ENCODE peak calls at places on chromosomes 3 and 15, in eight cellular contexts. I is heart left ventricle; M is transverse colon; R is cardiac muscle cell; Z is hepatocyte; W is CD8-positive, alpha-beta memory T cell; K is A673; F is stomach. Q is an unnamed sample. For H3K9me3 and H3K4me1, the result is how much of the 10 kb centered on the place peaks cover.

GRCh38 chr15:69342460-69343076 is 43.9 kb downstream of the PAQR5 start:
- DNase-seq in I (no peak), M (no peak), R (no peak), Z (no peak), W (no peak), K (no peak), F (no peak), Q (no peak)

GRCh38 chr3:4995500-4996053 is 16.3 kb downstream of the BHLHE40 start:
- DNase-seq in I (no peak), M (no peak), R (peak), Z (no peak), W (no peak), K (no peak), F (no peak), Q (no peak)

GRCh38 chr3:23807161-23808015 is 1.6 kb downstream of the UBE2E1 start:
- DNase-seq in I (no peak), M (no peak), R (peak), Z (peak), W (no peak), K (peak), F (no peak), Q (no peak)

GRCh38 chr3:177470200-177470941 is 273.1 kb upstream of the TBL1XR1 start:
- DNase-seq in I (no peak), M (no peak), R (no peak), Z (no peak), W (no peak), K (no peak), F (no peak), Q (no peak)

GRCh38 chr3:32391643-32392529 is at the start of gene CMTM7:
- DNase-seq in I (peak), M (peak), R (peak), Z (peak), W (peak), K (no peak), F (peak), Q (peak)

GRCh38 chr3:188299068-188299467 is 145.1 kb downstream of the LPP start:
- DNase-seq in I (no peak), M (no peak), R (no peak), Z (no peak), W (no peak), K (no peak), F (no peak), Q (no peak)

GRCh38 chr15:55696221-55696620 is 46.7 kb downstream of the PRTG start:
- DNase-seq in I (no peak), M (no peak), R (no peak), Z (no peak), W (no peak), K (no peak), F (no peak), Q (no peak)

GRCh38 chr3:122919291-122919610 is 108.3 kb downstream of the SEMA5B start:
- DNase-seq in I (no peak), M (no peak), R (no peak), Z (no peak), W (no peak), K (no peak), F (no peak), Q (peak)

GRCh38 chr3:16417945-16418739 is 95.4 kb downstream of the RFTN1 start:
- DNase-seq in I (no peak), M (no peak), R (no peak), Z (no peak), W (no peak), K (no peak), F (no peak), Q (no peak)

GRCh38 chr3:108235290-108235689 is 13.1 kb upstream of the IFT57 start:
- DNase-seq in I (no peak), M (no peak), R (no peak), Z (no peak), W (no peak), K (no peak), F (no peak), Q (no peak)

GRCh38 chr15:75720787-75721461 is 8.3 kb upstream of the CSPG4 start:
- DNase-seq in I (peak), M (peak), R (no peak), Z (peak), W (no peak), K (peak), F (peak), Q (peak)

GRCh38 chr3:59143447-59143846 is 93.6 kb upstream of the CFAP20DC start:
- DNase-seq in I (no peak), M (no peak), R (no peak), Z (no peak), W (no peak), K (no peak), F (no peak), Q (no peak)

GRCh38 chr3:156750874-156751245 is 75.3 kb upstream of the LEKR1 start:
- DNase-seq in I (no peak), M (no peak), R (peak), Z (no peak), W (no peak), K (peak), F (no peak), Q (no peak)

GRCh38 chr3:142940000-142940399 is 23.5 kb downstream of the PAQR9 start:
- DNase-seq in I (no peak), M (no peak), R (no peak), Z (no peak), W (no peak), K (no peak), F (no peak), Q (no peak)

GRCh38 chr3:158418035-158418434 is 153.0 kb upstream of the MLF1 start:
- DNase-seq in I (no peak), M (no peak), R (no peak), Z (no peak), W (no peak), K (no peak), F (no peak), Q (no peak)

GRCh38 chr3:126019683-126020082 is 50.7 kb downstream of the ROPN1B start:
- DNase-seq in I (no peak), M (no peak), R (no peak), Z (no peak), W (no peak), K (no peak), F (no peak), Q (no peak)

GRCh38 chr3:136818191-136818850 is 605 bp upstream of the SLC35G2 start:
- DNase-seq in I (peak), M (peak), R (peak), Z (no peak), W (peak), K (peak), F (peak), Q (no peak)

GRCh38 chr15:80568298-80568697 is 126.8 kb upstream of the ABHD17C start:
- DNase-seq in I (no peak), M (no peak), R (peak), Z (no peak), W (no peak), K (no peak), F (no peak), Q (no peak)

GRCh38 chr3:114350271-114350670 is 56.4 kb downstream of the TIGIT start:
- DNase-seq in I (no peak), M (no peak), R (no peak), Z (no peak), W (no peak), K (no peak), F (no peak), Q (no peak)

GRCh38 chr15:40932625-40933519 is 3.7 kb downstream of the DLL4 start:
- DNase-seq in I (no peak), M (peak), R (no peak), Z (no peak), W (no peak), K (no peak), F (no peak), Q (no peak)

GRCh38 chr15:42110367-42110766 is 16.0 kb upstream of the PLA2G4D start:
- DNase-seq in I (no peak), M (no peak), R (no peak), Z (no peak), W (no peak), K (no peak), F (no peak), Q (no peak)

GRCh38 chr3:119669906-119670570 is 7.2 kb downstream of the COX17 start:
- DNase-seq in I (peak), M (no peak), R (peak), Z (no peak), W (no peak), K (peak), F (no peak), Q (no peak)

GRCh38 chr15:43518073-43518761 is 809 bp downstream of the MAP1A start:
- DNase-seq in I (no peak), M (no peak), R (peak), Z (peak), W (no peak), K (peak), F (no peak), Q (no peak)

GRCh38 chr15:99320374-99321215 is 69.3 kb downstream of the LRRC28 start:
- DNase-seq in I (no peak), M (no peak), R (no peak), Z (no peak), W (no peak), K (no peak), F (no peak), Q (no peak)

GRCh38 chr3:71389191-71389590 is 194.3 kb downstream of the FOXP1 start:
- DNase-seq in I (no peak), M (peak), R (no peak), Z (no peak), W (no peak), K (no peak), F (no peak), Q (no peak)

GRCh38 chr3:77530870-77531269 is 491.0 kb downstream of the ROBO2 start:
- DNase-seq in I (no peak), M (no peak), R (no peak), Z (no peak), W (no peak), K (no peak), F (no peak), Q (no peak)

GRCh38 chr15:73930371-73930770 is 4.1 kb downstream of the LOXL1 start:
- DNase-seq in I (peak), M (no peak), R (peak), Z (peak), W (no peak), K (no peak), F (no peak), Q (peak)

GRCh38 chr3:15633766-15634588 is 32.4 kb downstream of the BTD start:
- DNase-seq in I (no peak), M (no peak), R (no peak), Z (no peak), W (no peak), K (no peak), F (no peak), Q (no peak)

GRCh38 chr3:1591327-1592028 is 498.7 kb downstream of the CNTN6 start:
- DNase-seq in I (no peak), M (no peak), R (no peak), Z (no peak), W (no peak), K (no peak), F (no peak), Q (no peak)
- H3K9me3 ChIP-seq in I (under half), M (under half), R (under half), Z (under half), W (under half), K (under half), F (under half), Q (under half)

DNA sequence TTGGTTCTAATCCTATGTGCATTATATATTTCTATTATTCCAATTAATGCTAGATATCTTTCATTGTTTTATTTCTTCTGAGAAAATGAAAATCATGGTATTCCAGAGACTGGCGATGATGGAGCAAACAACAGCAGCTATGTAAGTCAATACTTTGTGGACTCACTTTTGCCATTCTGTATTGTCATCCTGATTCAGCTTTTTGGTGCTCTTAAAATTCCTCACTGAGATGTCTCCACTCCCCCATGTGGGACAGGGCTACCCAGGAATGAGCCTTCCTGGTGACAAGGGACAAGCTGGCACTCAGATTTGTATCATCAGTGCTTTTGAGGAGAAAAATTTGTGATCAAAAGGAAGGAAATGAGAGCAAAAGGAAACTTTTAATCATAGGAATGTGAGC is 56.7 kb upstream of the XCR1 start:
- DNase-seq in I (no peak), M (no peak), R (no peak), Z (no peak), W (no peak), K (no peak), F (no peak), Q (no peak)
- H3K4me1 ChIP-seq in I (under half), M (under half), R (under half), Z (under half), W (under half), K (under half), F (under half), Q (under half)

DNA sequence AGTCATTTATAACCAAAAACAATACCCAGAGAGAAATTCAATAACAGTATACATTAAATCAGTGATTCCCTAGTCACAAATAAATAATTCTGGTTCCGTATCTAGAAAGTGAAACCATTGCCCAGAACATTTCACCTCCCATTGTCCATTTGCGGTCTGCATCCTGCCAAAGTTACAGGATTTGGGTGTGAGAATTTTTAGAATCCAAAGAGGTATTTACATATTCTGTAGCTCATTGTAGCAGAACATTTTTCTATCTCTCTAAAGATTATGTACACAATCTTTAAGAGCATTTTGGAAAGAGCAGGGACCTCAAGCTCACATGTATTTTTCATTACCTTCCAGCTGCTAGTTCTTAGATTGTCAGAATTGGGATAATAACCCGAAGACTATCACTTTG is 261.6 kb downstream of the CHL1 start:
- DNase-seq in I (no peak), M (no peak), R (no peak), Z (no peak), W (no peak), K (no peak), F (no peak), Q (no peak)
- H3K9me3 ChIP-seq in I (under half), M (under half), R (under half), Z (under half), W (under half), K (under half), F (under half), Q (under half)

GRCh38 chr3:11591006-11591360 is 52.7 kb downstream of the VGLL4 start:
- DNase-seq in I (no peak), M (no peak), R (peak), Z (no peak), W (no peak), K (no peak), F (no peak), Q (no peak)
- H3K4me1 ChIP-seq in I (half or more), M (under half), R (half or more), Z (under half), W (under half), K (half or more), F (half or more), Q (under half)

GRCh38 chr15:25067725-25068309 is 113.0 kb downstream of the SNRPN start:
- DNase-seq in I (peak), M (no peak), R (no peak), Z (no peak), W (no peak), K (no peak), F (no peak), Q (peak)
- H3K9me3 ChIP-seq in I (half or more), M (half or more), R (under half), Z (half or more), W (half or more), K (half or more), F (half or more), Q (half or more)

GRCh38 chr15:32904448-32904847 is 186.6 kb downstream of the GREM1 start:
- DNase-seq in I (no peak), M (no peak), R (no peak), Z (no peak), W (no peak), K (no peak), F (no peak), Q (no peak)

GRCh38 chr15:32901192-32901591 is 183.4 kb downstream of the GREM1 start:
- DNase-seq in I (no peak), M (no peak), R (no peak), Z (no peak), W (no peak), K (no peak), F (no peak), Q (no peak)

GRCh38 chr15:32903591-32903990 is 185.8 kb downstream of the GREM1 start:
- DNase-seq in I (no peak), M (no peak), R (no peak), Z (no peak), W (no peak), K (no peak), F (no peak), Q (no peak)

GRCh38 chr15:32898991-32899613 is 181.3 kb downstream of the GREM1 start:
- DNase-seq in I (no peak), M (peak), R (no peak), Z (no peak), W (no peak), K (peak), F (no peak), Q (no peak)

DNA sequence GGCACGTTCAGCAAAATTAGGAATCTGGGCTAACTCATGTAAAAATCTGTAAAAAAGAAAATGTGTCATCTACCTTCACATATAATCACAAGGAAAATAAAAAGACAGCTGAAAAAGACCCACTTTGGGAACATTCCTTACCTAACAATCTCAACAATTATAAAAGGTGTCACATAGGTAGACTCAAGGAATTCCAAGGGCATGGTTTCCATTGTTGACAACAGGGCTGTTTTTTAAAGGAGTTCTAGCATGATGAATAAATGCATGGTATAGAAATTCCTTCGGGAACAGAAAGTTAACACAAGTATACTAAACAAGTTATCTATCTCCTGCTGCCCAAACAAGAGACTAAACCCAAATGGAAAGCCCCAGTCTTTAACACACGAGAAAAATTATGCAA is 184.2 kb downstream of the GREM1 start:
- DNase-seq in I (no peak), M (no peak), R (no peak), Z (no peak), W (no peak), K (no peak), F (no peak), Q (no peak)
- H3K4me1 ChIP-seq in I (under half), M (under half), R (under half), Z (under half), W (under half), K (under half), F (under half), Q (under half)

GRCh38 chr3:40532252-40532651 is 7.5 kb downstream of the ZNF621 start:
- DNase-seq in I (no peak), M (no peak), R (no peak), Z (no peak), W (no peak), K (no peak), F (no peak), Q (no peak)

GRCh38 chr3:40528426-40528825 is 3.7 kb downstream of the ZNF621 start:
- DNase-seq in I (no peak), M (no peak), R (no peak), Z (no peak), W (no peak), K (no peak), F (no peak), Q (no peak)

GRCh38 chr3:40534283-40534682 is 9.5 kb downstream of the ZNF621 start:
- DNase-seq in I (no peak), M (no peak), R (no peak), Z (no peak), W (no peak), K (no peak), F (no peak), Q (no peak)
- H3K9me3 ChIP-seq in I (under half), M (under half), R (under half), Z (under half), W (under half), K (under half), F (under half), Q (under half)

GRCh38 chr3:146134348-146135117 is 26.5 kb downstream of the PLOD2 start:
- DNase-seq in I (no peak), M (no peak), R (no peak), Z (no peak), W (no peak), K (no peak), F (no peak), Q (no peak)
- H3K4me1 ChIP-seq in I (under half), M (under half), R (under half), Z (under half), W (under half), K (under half), F (under half), Q (under half)

GRCh38 chr15:25177955-25178801 is 223.4 kb downstream of the SNRPN start:
- DNase-seq in I (peak), M (peak), R (no peak), Z (peak), W (no peak), K (no peak), F (peak), Q (peak)

GRCh38 chr15:25176616-25176923 is 221.8 kb downstream of the SNRPN start:
- DNase-seq in I (peak), M (peak), R (no peak), Z (no peak), W (no peak), K (no peak), F (peak), Q (peak)

GRCh38 chr15:25176991-25177954 is 222.5 kb downstream of the SNRPN start:
- DNase-seq in I (peak), M (peak), R (no peak), Z (peak), W (no peak), K (no peak), F (peak), Q (peak)

GRCh38 chr15:25175033-25175788 is 220.4 kb downstream of the SNRPN start:
- DNase-seq in I (peak), M (no peak), R (no peak), Z (peak), W (no peak), K (no peak), F (peak), Q (peak)

GRCh38 chr15:25175789-25176615 is 221.2 kb downstream of the SNRPN start:
- DNase-seq in I (peak), M (peak), R (no peak), Z (peak), W (no peak), K (no peak), F (peak), Q (peak)
- H3K9me3 ChIP-seq in I (under half), M (under half), R (under half), Z (under half), W (under half), K (under half), F (half or more), Q (under half)

GRCh38 chr3:128787256-128788253 is 61.6 kb downstream of the RAB7A start:
- DNase-seq in I (no peak), M (peak), R (peak), Z (no peak), W (peak), K (peak), F (no peak), Q (no peak)
- H3K4me1 ChIP-seq in I (half or more), M (under half), R (under half), Z (under half), W (half or more), K (under half), F (half or more), Q (under half)